ENCODE peak calls at places on chromosome 16, in four cellular contexts. J, L, R and Y are unnamed samples.
A peak's percentile ranks its signal among the peaks of the same experiment; 100 is the strongest.

GRCh38 chr16:30394603-30395154 is 541 bp upstream of the ZNF48 start:
- DNase-seq in J (no peak), L (no peak), R (no peak), Y (no peak)

GRCh38 chr16:47258874-47259461 is 115.2 kb upstream of the NETO2 start:
- DNase-seq in J (peak; percentile 61), L (no peak), R (peak; percentile 38), Y (peak; percentile 44)

GRCh38 chr16:24445216-24445615 is 94.2 kb upstream of the RBBP6 start:
- DNase-seq in J (no peak), L (no peak), R (no peak), Y (no peak)

GRCh38 chr16:48035142-48035541 is 120.7 kb downstream of the ABCC12 start:
- DNase-seq in J (no peak), L (no peak), R (no peak), Y (no peak)

GRCh38 chr16:31138621-31139578 is 3.4 kb upstream of the PRSS8 start:
- DNase-seq in J (no peak), L (peak; percentile 70), R (peak; percentile 41), Y (peak; percentile 76)

GRCh38 chr16:4862639-4863038 is 15.4 kb downstream of the UBN1 start:
- DNase-seq in J (no peak), L (no peak), R (no peak), Y (no peak)

GRCh38 chr16:70522216-70523000 is 946 bp downstream of the COG4 start:
- DNase-seq in J (no peak), L (no peak), R (no peak), Y (no peak)

GRCh38 chr16:12321363-12321762 is 344.8 kb downstream of the SNX29 start:
- DNase-seq in J (no peak), L (no peak), R (peak; percentile 66), Y (no peak)

GRCh38 chr16:23666919-23667659 is 11.6 kb upstream of the PLK1 start:
- DNase-seq in J (peak; percentile 82), L (no peak), R (no peak), Y (no peak)

GRCh38 chr16:50699345-50700159 is 6.1 kb downstream of the NOD2 start:
- DNase-seq in J (no peak), L (no peak), R (peak; percentile 18), Y (no peak)

GRCh38 chr16:14364386-14365199 is 265.5 kb downstream of the PARN start:
- DNase-seq in J (peak; percentile 33), L (no peak), R (peak; percentile 99), Y (peak; percentile 99)

GRCh38 chr16:84131118-84131517 is 13.9 kb downstream of the HSDL1 start:
- DNase-seq in J (no peak), L (no peak), R (no peak), Y (no peak)
- TF ChIP-seq EP300 in J (no peak), L (no peak), R (no peak), Y (no peak)

DNA sequence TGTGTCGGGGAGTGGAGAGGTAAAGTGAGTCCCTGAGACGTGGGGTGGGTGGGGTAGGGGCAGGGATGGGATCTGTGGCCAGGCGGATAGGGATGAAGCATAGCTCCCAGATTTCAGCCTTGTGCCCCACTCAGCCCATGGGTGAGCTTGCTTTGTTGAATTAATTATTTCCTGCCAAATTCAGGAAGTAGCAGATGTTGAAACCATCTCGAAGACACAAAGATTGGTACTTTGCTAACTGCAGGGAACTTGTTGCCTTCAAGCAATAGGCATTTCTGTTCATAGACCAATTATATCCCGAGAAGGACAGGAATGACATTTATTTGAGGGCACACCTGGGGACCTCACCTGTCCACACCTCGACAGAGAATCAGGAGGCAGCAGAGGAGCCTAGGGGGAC is 11.0 kb upstream of the C16orf74 start:
- DNase-seq in J (no peak), L (no peak), R (no peak), Y (no peak)
- TF ChIP-seq RFX5 in J (no peak), L (no peak), R (no peak), Y (no peak)

GRCh38 chr16:56450275-56450889 is 750 bp downstream of the NUDT21 start:
- DNase-seq in J (no peak), L (no peak), R (no peak), Y (peak; percentile 5)
- TF ChIP-seq PHF8 in J (no peak), L (no peak), R (no peak), Y (no peak)

DNA sequence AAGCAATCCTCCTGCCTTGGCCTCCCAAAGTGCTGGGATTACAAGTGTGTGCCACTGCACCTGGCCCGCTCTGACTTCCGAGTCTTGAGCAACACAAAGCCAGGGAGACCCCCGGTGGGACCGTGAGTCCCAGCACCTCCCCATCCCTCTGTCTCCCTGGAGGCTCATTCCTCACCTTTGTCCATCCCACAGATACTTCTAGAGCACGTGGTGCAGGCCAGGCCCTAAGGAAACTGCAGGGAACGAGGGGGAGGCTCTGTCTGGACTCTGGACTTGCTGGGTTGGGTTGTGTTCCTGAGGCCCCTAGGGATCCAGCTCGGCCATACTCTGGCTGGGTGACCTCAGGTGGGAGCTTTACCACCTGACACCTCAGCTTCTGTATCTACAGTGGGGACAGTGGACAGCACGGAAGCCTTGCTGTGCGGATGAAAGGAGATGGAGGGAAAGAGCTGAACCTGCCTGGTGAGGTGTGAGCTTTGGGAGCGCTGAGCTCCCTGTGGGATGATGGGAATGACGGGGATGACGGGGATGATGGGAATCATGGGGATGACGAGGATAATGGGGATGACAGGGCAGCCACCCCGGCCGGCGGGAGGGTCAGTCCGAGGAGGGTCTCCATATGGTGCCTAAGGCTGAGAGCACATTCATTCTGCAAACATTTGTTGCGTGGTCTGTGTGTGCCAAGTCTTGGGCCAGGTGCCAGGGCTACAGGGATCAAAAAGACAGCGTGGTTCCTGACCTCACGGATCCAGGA is 26.6 kb downstream of the C16orf74 start:
- DNase-seq in J (no peak), L (no peak), R (no peak), Y (no peak)
- TF ChIP-seq EP300 in J (no peak), L (no peak), R (no peak), Y (no peak)

GRCh38 chr16:53042235-53042645 is 10.5 kb downstream of the CHD9NB start:
- DNase-seq in J (no peak), L (no peak), R (no peak), Y (no peak)
- TF ChIP-seq RFX5 in J (no peak), L (no peak), R (no peak), Y (no peak)

GRCh38 chr16:1769402-1770300 is 1.7 kb downstream of the NME3 start:
- DNase-seq in J (no peak), L (no peak), R (no peak), Y (no peak)
- TF ChIP-seq PHF8 in J (no peak), L (no peak), R (no peak), Y (no peak)